ENCODE peak calls at places on chromosomes 7 and 10, in eight cellular contexts. V is activated effector memory CD4-positive, alpha-beta T cell treated with anti-CD3 and anti-CD28 coated beads, Interleukin-2, amount 50 U/mL, for 16 hours; G is CD8-positive, alpha-beta T cell; L is GM23338; J is AG08395; Q is DMS79 treated with DMSO at 0.1 percent for 48 hours; K is heart left ventricle; C is cardiac fibroblast. W is an unnamed sample.

GRCh38 chr7:70612811-70613210 is 519.1 kb upstream of the GALNT17 start:
- DNase-seq in V (no peak), G (no peak), L (no peak), J (no peak), Q (no peak), K (no peak), C (no peak), W (peak)

GRCh38 chr7:14332155-14332554 is 342.7 kb upstream of the ETV1 start:
- DNase-seq in V (no peak), G (no peak), L (peak), J (peak), Q (no peak), K (peak), C (peak), W (peak)

GRCh38 chr7:157674027-157674714 is 337.4 kb downstream of the DNAJB6 start:
- DNase-seq in V (peak), G (no peak), L (no peak), J (no peak), Q (no peak), K (no peak), C (no peak), W (peak)

GRCh38 chr10:21499910-21500577 is 25.4 kb downstream of the SKIDA1 start:
- DNase-seq in V (no peak), G (no peak), L (no peak), J (no peak), Q (no peak), K (peak), C (no peak), W (no peak)

GRCh38 chr10:72079356-72079755 is 9.0 kb downstream of the SPOCK2 start:
- DNase-seq in V (peak), G (peak), L (no peak), J (no peak), Q (no peak), K (no peak), C (no peak), W (no peak)

GRCh38 chr7:78993341-78993740 is 460.1 kb downstream of the MAGI2 start:
- DNase-seq in V (no peak), G (no peak), L (no peak), J (no peak), Q (no peak), K (no peak), C (no peak), W (no peak)

GRCh38 chr7:134963031-134963430 is 23.3 kb upstream of the AGBL3 start:
- DNase-seq in V (no peak), G (no peak), L (no peak), J (no peak), Q (no peak), K (no peak), C (no peak), W (no peak)

GRCh38 chr10:118272090-118272775 is 69.9 kb downstream of the FAM204A start:
- DNase-seq in V (no peak), G (no peak), L (peak), J (peak), Q (no peak), K (no peak), C (peak), W (no peak)

GRCh38 chr10:36634916-36635315 is 490.5 kb upstream of the ANKRD30A start:
- DNase-seq in V (no peak), G (no peak), L (no peak), J (peak), Q (no peak), K (no peak), C (peak), W (no peak)

GRCh38 chr10:60155945-60156683 is 233.6 kb downstream of the ANK3 start:
- DNase-seq in V (no peak), G (no peak), L (no peak), J (no peak), Q (no peak), K (peak), C (no peak), W (no peak)

GRCh38 chr7:41573017-41573416 is 129.9 kb downstream of the INHBA start:
- DNase-seq in V (no peak), G (no peak), L (no peak), J (no peak), Q (no peak), K (no peak), C (peak), W (no peak)

GRCh38 chr7:99461221-99461620 is 4.7 kb downstream of the ATP5MF start:
- DNase-seq in V (no peak), G (no peak), L (peak), J (no peak), Q (no peak), K (no peak), C (no peak), W (no peak)

GRCh38 chr10:663844-664243 is 25.6 kb downstream of the DIP2C start:
- DNase-seq in V (no peak), G (no peak), L (no peak), J (no peak), Q (no peak), K (no peak), C (no peak), W (no peak)

GRCh38 chr10:43922335-43923280 is 273.9 kb upstream of the ZNF32 start:
- DNase-seq in V (no peak), G (no peak), L (no peak), J (no peak), Q (no peak), K (no peak), C (peak), W (peak)

GRCh38 chr10:78953124-78954008 is 115.4 kb upstream of the ZMIZ1 start:
- DNase-seq in V (no peak), G (no peak), L (no peak), J (peak), Q (no peak), K (peak), C (peak), W (no peak)

GRCh38 chr10:69438531-69439349 is 12.5 kb upstream of the TSPAN15 start:
- DNase-seq in V (no peak), G (no peak), L (no peak), J (peak), Q (peak), K (no peak), C (peak), W (no peak)

GRCh38 chr7:129556607-129557120 is 54.3 kb downstream of the SMKR1 start:
- DNase-seq in V (peak), G (no peak), L (no peak), J (no peak), Q (no peak), K (no peak), C (no peak), W (no peak)

GRCh38 chr10:80206277-80206655 is 929 bp upstream of the ANXA11 start:
- DNase-seq in V (no peak), G (no peak), L (no peak), J (no peak), Q (no peak), K (no peak), C (no peak), W (no peak)

GRCh38 chr10:59854571-59854970 is 51.8 kb downstream of the CCDC6 start:
- DNase-seq in V (no peak), G (no peak), L (no peak), J (no peak), Q (no peak), K (no peak), C (no peak), W (no peak)

GRCh38 chr10:5014936-5015335 is 11.3 kb upstream of the AKR1C2 start:
- DNase-seq in V (no peak), G (no peak), L (no peak), J (peak), Q (no peak), K (no peak), C (peak), W (no peak)